ENCODE peak calls at places on chromosomes 5 and 9, in six cellular contexts. U, R, L, O, G and P are unnamed samples.

GRCh38 chr9:121625590-121625989 is 25.8 kb upstream of the DAB2IP start:
- DNase-seq in G (no peak), U (no peak), L (no peak), O (no peak), R (no peak), P (no peak)

GRCh38 chr9:82410306-82410705 is 421.7 kb downstream of the SPATA31D1 start:
- DNase-seq in O (peak), R (no peak), G (no peak), L (no peak), U (no peak), P (peak)

GRCh38 chr9:130053109-130053503 is 600 bp upstream of the GPR107 start:
- DNase-seq in U (no peak), R (no peak), O (no peak), G (no peak), L (no peak), P (no peak)

GRCh38 chr5:946720-947625 is 54.3 kb downstream of the TRIP13 start:
- DNase-seq in U (no peak), O (no peak), R (no peak), L (no peak), G (no peak), P (no peak)

GRCh38 chr9:93672622-93673270 is 96.4 kb downstream of the PHF2 start:
- DNase-seq in R (no peak), O (no peak), U (no peak), G (peak), L (peak), P (no peak)

GRCh38 chr9:70411930-70412677 is 2.4 kb downstream of the KLF9 start:
- DNase-seq in R (peak), G (peak), O (peak), U (peak), L (peak), P (peak)

GRCh38 chr5:172545291-172545761 is 91.0 kb upstream of the SH3PXD2B start:
- DNase-seq in O (no peak), G (no peak), U (no peak), R (no peak), L (no peak), P (no peak)

GRCh38 chr5:316210-317085 is 5.1 kb upstream of the AHRR start:
- DNase-seq in L (no peak), R (no peak), O (no peak), U (no peak), G (no peak), P (no peak)

GRCh38 chr9:83511051-83511450 is 27.1 kb downstream of the FRMD3 start:
- DNase-seq in L (no peak), G (no peak), O (no peak), R (no peak), U (peak), P (no peak)

GRCh38 chr5:156920042-156920860 is 42.8 kb downstream of the TIMD4 start:
- DNase-seq in R (no peak), O (no peak), L (peak), U (peak), G (peak), P (no peak)

GRCh38 chr5:56159521-56159947 is 73.6 kb downstream of the ANKRD55 start:
- DNase-seq in R (no peak), U (peak), O (no peak), L (no peak), G (no peak), P (no peak)

GRCh38 chr9:134136997-134137302 is 1.1 kb downstream of the WDR5 start:
- DNase-seq in L (no peak), U (no peak), G (no peak), O (no peak), R (no peak), P (no peak)

GRCh38 chr9:101711330-101711941 is 27.0 kb downstream of the GRIN3A start:
- DNase-seq in G (peak), O (no peak), U (peak), R (no peak), L (peak), P (no peak)

GRCh38 chr5:172437445-172438303 is 16.7 kb downstream of the SH3PXD2B start:
- DNase-seq in U (peak), G (no peak), R (peak), L (no peak), O (peak), P (peak)

GRCh38 chr9:347667-348292 is 133.1 kb downstream of the DOCK8 start:
- DNase-seq in G (no peak), L (no peak), U (peak), R (no peak), O (peak), P (peak)

GRCh38 chr5:156615901-156616300 is 234.2 kb upstream of the PPP1R2B start:
- DNase-seq in L (no peak), R (no peak), O (no peak), U (no peak), G (no peak), P (no peak)